ENCODE peak calls at places on chromosomes 12 and 14, in ten cellular contexts. S is endodermal cell, P is small intestine, F is right cardiac atrium, K is lung, W is GM23248, D is OCI-LY7, R is neuronal stem cell, N is left lung, Q is right lobe of liver. U is an unnamed sample. For H3K9me3 and H3K4me1, the result is how much of the 10 kb centered on the place peaks cover.

GRCh38 chr12:115223322-115223721 is 539.3 kb upstream of the TBX3 start:
- DNase-seq in R (no peak), Q (no peak), K (no peak), N (no peak), D (no peak), P (no peak), F (no peak), W (peak), S (no peak), U (no peak)

GRCh38 chr14:91573894-91574837 is 64.1 kb upstream of the PPP4R3A start:
- DNase-seq in K (peak), W (peak), P (peak), S (peak), D (no peak), Q (peak), R (peak), F (peak), N (peak), U (peak)

GRCh38 chr12:62221107-62221506 is 39.1 kb upstream of the USP15 start:
- DNase-seq in S (no peak), N (no peak), D (no peak), P (no peak), K (no peak), F (no peak), R (no peak), Q (no peak), W (no peak), U (no peak)

GRCh38 chr14:88952901-88953300 is 128.4 kb downstream of the TTC8 start:
- DNase-seq in W (no peak), F (no peak), N (no peak), P (no peak), D (no peak), Q (no peak), R (no peak), S (no peak), K (no peak), U (no peak)

GRCh38 chr14:63717704-63718103 is 10.2 kb downstream of the SGPP1 start:
- DNase-seq in P (no peak), R (no peak), K (no peak), F (no peak), N (no peak), Q (no peak), W (peak), S (no peak), D (peak), U (peak)

GRCh38 chr12:20798561-20798960 is 11.9 kb upstream of the SLCO1B3 start:
- DNase-seq in S (no peak), N (no peak), R (no peak), F (no peak), P (peak), D (peak), K (no peak), Q (no peak), W (peak), U (no peak)

GRCh38 chr12:121804417-121805111 is 755 bp downstream of the SETD1B start:
- DNase-seq in N (peak), S (peak), P (peak), Q (peak), W (peak), F (no peak), R (no peak), K (peak), D (peak), U (peak)

GRCh38 chr12:95763809-95764253 is 26.7 kb downstream of the NTN4 start:
- DNase-seq in D (no peak), N (no peak), R (no peak), W (peak), K (no peak), Q (no peak), S (no peak), P (peak), F (peak), U (no peak)

GRCh38 chr12:88310666-88311065 is 168.6 kb downstream of the TMTC3 start:
- DNase-seq in D (no peak), Q (no peak), K (no peak), R (no peak), F (no peak), P (no peak), W (peak), N (no peak), S (no peak), U (no peak)

GRCh38 chr14:104688755-104689619 is at the start of gene INF2:
- DNase-seq in S (peak), W (peak), Q (peak), R (peak), P (peak), N (peak), K (no peak), D (peak), F (peak), U (peak)

GRCh38 chr14:57732886-57733285 is 133.0 kb downstream of the SLC35F4 start:
- DNase-seq in N (no peak), W (peak), Q (no peak), D (no peak), F (no peak), K (no peak), P (peak), R (no peak), S (no peak), U (no peak)
- H3K27ac ChIP-seq in N (no peak), W (no peak), Q (no peak), D (no peak), F (no peak), K (no peak), P (no peak), R (no peak), S (no peak), U (no peak)

GRCh38 chr12:34352098-34352497 is 329.8 kb downstream of the ALG10 start:
- DNase-seq in N (no peak), S (no peak), P (no peak), W (no peak), Q (no peak), F (no peak), D (no peak), R (no peak), K (no peak), U (no peak)

GRCh38 chr12:34357791-34358190 is 335.5 kb downstream of the ALG10 start:
- DNase-seq in W (no peak), F (no peak), K (no peak), N (no peak), S (no peak), R (no peak), D (no peak), Q (no peak), P (no peak), U (no peak)

GRCh38 chr12:34358198-34358597 is 335.9 kb downstream of the ALG10 start:
- DNase-seq in W (no peak), P (no peak), S (no peak), N (no peak), F (no peak), Q (no peak), R (no peak), K (no peak), D (no peak), U (no peak)

GRCh38 chr12:34354239-34355200 is 332.2 kb downstream of the ALG10 start:
- DNase-seq in D (no peak), K (no peak), W (no peak), F (no peak), R (no peak), S (no peak), N (no peak), Q (no peak), P (no peak), U (no peak)

DNA sequence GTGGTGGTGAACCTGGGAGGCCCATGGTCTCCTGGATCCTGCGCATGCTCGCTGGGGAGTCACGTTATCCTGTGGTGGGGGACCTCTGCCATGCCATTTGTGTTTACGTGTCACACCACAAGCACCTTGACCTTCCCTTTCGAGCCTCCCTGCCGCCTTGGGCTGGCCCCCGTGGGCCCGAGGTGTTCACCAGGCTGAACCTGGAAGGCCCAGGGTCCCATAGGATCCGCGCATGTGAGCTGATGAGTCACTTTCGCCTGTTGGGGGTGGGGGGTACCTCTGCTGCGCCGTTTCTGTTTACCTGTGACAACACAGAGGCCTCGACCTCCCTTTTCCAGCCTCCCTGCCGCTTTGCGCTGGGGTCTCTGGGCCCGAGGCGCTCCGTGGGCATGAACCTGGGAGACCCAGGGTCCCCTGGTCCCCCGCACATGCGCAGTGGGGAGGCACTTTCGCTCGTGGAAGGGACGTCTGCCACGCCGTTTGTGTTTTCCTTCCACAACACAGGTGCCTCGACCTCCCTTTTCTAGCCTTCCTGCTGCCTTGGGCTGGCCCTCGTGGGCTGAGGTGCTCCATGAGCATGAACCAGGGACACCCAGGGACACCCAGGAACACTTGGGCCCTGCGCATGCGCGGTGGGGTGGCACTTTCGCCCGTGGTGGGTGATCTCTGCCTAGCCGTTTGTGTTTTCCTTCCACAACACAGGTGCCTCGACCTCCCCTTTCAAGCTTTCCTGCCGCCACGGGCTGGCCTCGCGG is 334.1 kb downstream of the ALG10 start:
- DNase-seq in F (no peak), W (no peak), N (no peak), K (no peak), P (no peak), Q (no peak), D (no peak), R (no peak), S (no peak), U (no peak)
- H3K9me3 ChIP-seq in F (under half), W (under half), N (under half), K (under half), P (under half), Q (under half), D (under half), R (half or more), S (under half), U (under half)

GRCh38 chr14:102774391-102775153 is 2.7 kb upstream of the TRAF3 start:
- DNase-seq in F (peak), N (no peak), R (no peak), Q (no peak), D (peak), S (peak), K (no peak), P (peak), W (peak), U (peak)
- H3K4me1 ChIP-seq in F (under half), N (under half), R (under half), Q (under half), D (under half), S (under half), K (under half), P (under half), W (under half), U (under half)

DNA sequence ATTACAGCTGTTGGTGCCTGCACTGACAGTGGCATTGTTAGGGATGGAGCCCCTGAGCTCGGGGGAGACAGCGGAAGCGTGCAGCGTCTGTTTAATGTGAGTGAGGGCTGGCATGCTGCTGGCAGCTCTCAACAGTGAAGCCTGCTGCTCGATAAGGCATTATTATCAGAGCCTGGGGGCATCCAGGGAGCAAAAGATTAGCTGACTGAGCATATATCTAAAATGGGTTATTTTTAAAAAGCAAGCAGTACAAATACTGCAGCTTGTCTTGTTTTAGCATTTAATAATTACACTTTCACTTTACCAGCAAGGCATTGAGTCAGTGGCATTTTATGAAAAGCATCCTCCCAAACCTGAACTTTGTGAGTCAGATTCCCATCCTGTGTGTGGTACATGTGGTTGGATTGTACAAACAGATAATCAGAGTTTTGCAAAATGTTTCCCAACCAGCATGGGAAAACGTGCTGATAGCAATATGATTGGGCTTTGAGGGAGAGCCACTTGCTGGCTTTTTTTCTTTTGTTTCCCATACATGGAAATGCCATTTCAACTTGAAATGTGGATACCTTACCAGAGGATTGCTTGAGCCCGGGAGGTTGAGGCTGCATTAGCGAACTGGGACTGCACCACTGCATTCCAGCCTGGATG is 150.8 kb downstream of the PRKCH start:
- DNase-seq in Q (no peak), F (no peak), N (no peak), D (peak), W (peak), R (no peak), K (peak), P (no peak), S (peak), U (no peak)
- H3K27ac ChIP-seq in Q (peak), F (peak), N (peak), D (peak), W (peak), R (no peak), K (peak), P (peak), S (no peak), U (peak)